ENCODE peak calls at places on chromosome 11, in six cellular contexts. Z is K562, X is A549, K is endothelial cell of umbilical vein, O is GM12878, J is HepG2. S is an unnamed sample.

GRCh38 chr11:64723117-64723906 is at the start of gene NRXN2:
- DNase-seq in Z (peak; percentile 94), X (peak; percentile 98), K (peak; percentile 80), O (peak; percentile 48), J (peak; percentile 34), S (peak; percentile 85)

GRCh38 chr11:85787809-85788805 is 22.8 kb downstream of the SYTL2 start:
- DNase-seq in Z (no peak), X (peak; percentile 66), K (peak; percentile 23), O (no peak), J (peak; percentile 21), S (no peak)

GRCh38 chr11:60334005-60334620 is 7.1 kb downstream of the MS4A6E start:
- DNase-seq in Z (peak; percentile 59), X (peak; percentile 35), K (peak; percentile 79), O (no peak), J (peak; percentile 42), S (peak; percentile 84)

GRCh38 chr11:66418168-66418985 is 2.5 kb upstream of the NPAS4 start:
- DNase-seq in Z (peak; percentile 82), X (peak; percentile 93), K (peak; percentile 46), O (peak; percentile 21), J (peak; percentile 53), S (peak; percentile 93)

GRCh38 chr11:72418834-72419560 is 15.3 kb downstream of the CLPB start:
- DNase-seq in Z (no peak), X (no peak), K (no peak), O (no peak), J (no peak), S (no peak)

GRCh38 chr11:112795142-112795815 is 165.9 kb upstream of the NCAM1 start:
- DNase-seq in Z (peak; percentile 70), X (peak; percentile 57), K (no peak), O (no peak), J (peak; percentile 19), S (peak; percentile 66)

GRCh38 chr11:3949132-3949531 is 93.7 kb downstream of the STIM1 start:
- DNase-seq in Z (no peak), X (no peak), K (no peak), O (peak; percentile 50), J (no peak), S (peak; percentile 50)

GRCh38 chr11:66554602-66555001 is 7.9 kb downstream of the ACTN3 start:
- DNase-seq in Z (no peak), X (no peak), K (no peak), O (no peak), J (no peak), S (no peak)

GRCh38 chr11:18229501-18229900 is 7.1 kb downstream of the SAA4 start:
- DNase-seq in Z (no peak), X (no peak), K (no peak), O (peak; percentile 49), J (no peak), S (peak; percentile 12)

GRCh38 chr11:118441770-118442169 is 5.5 kb downstream of the KMT2A start:
- DNase-seq in Z (no peak), X (no peak), K (no peak), O (no peak), J (no peak), S (no peak)

GRCh38 chr11:12482839-12483238 is 105.5 kb downstream of the PARVA start:
- DNase-seq in Z (no peak), X (no peak), K (no peak), O (no peak), J (no peak), S (no peak)

GRCh38 chr11:130897262-130898182 is 18.8 kb downstream of the SNX19 start:
- DNase-seq in Z (no peak), X (no peak), K (peak; percentile 95), O (no peak), J (no peak), S (no peak)

GRCh38 chr11:68302256-68303054 is 9.9 kb upstream of the LRP5 start:
- DNase-seq in Z (no peak), X (no peak), K (no peak), O (no peak), J (peak; percentile 71), S (no peak)
- TF ChIP-seq POLR2A in Z (no peak), X (no peak), K (no peak), O (no peak), J (no peak), S (no peak)

GRCh38 chr11:62591448-62592215 is at the start of gene TUT1:
- DNase-seq in Z (peak; percentile 91), X (peak; percentile 96), K (peak; percentile 99), O (peak; percentile 98), J (peak; percentile 98), S (peak; percentile 100)

GRCh38 chr11:62592216-62592815 is 993 bp upstream of the TUT1 start:
- DNase-seq in Z (peak; percentile 59), X (no peak), K (no peak), O (no peak), J (no peak), S (no peak)

GRCh38 chr11:62592989-62593421 is 1.7 kb upstream of the TUT1 start:
- DNase-seq in Z (no peak), X (no peak), K (no peak), O (no peak), J (no peak), S (no peak)

GRCh38 chr11:62595124-62595523 is 3.8 kb upstream of the TUT1 start:
- DNase-seq in Z (no peak), X (no peak), K (no peak), O (no peak), J (no peak), S (no peak)

GRCh38 chr11:62593434-62594044 is 2.2 kb upstream of the TUT1 start:
- DNase-seq in Z (peak; percentile 72), X (peak; percentile 77), K (peak; percentile 73), O (no peak), J (peak; percentile 59), S (peak; percentile 94)
- TF ChIP-seq MYC in Z (no peak), X (no peak), K (no peak), O (no peak), J (no peak), S (peak; percentile 94)

DNA sequence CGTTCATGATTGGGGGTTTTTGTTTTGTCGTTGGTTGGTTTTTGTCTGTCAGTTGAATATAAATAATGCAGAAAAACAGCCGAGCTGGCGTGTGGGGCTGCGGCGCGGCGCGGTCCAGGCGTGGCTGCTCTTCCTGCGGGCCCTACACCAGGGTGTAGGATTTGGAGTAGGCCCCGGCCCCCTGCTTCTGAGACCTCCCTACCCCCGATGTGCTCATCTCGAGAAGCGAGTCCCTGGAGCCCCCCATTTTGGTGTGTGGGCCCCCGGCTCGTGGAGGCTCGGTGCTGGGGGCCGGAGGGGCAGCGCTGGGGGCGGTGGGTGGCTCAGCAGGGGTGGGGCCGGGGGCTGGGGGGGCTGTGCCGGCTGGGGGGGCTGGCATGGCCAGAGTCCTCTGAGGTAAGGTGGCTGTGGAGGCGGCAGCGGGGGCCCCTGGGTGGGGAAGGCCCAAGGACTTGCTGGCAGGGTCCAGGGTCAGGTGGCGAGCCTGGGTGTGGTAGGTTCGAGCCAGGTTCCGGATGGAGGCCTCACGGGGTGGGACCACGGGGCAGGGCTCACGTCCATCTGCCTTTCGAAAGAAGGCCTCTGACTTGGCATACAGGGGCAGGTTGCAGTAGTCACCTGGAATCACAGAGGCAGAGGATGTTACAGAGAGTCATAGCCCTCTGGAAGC is 100.7 kb downstream of the CEP164 start:
- DNase-seq in Z (no peak), X (no peak), K (no peak), O (no peak), J (no peak), S (no peak)
- TF ChIP-seq POLR2A in Z (no peak), X (no peak), K (no peak), O (no peak), J (no peak), S (no peak)

GRCh38 chr11:38683484-38683883 is 2085.4 kb upstream of the RAG2 start:
- DNase-seq in Z (no peak), X (no peak), K (no peak), O (no peak), J (no peak), S (no peak)

GRCh38 chr11:38687008-38687407 is 2089.0 kb upstream of the RAG2 start:
- DNase-seq in Z (no peak), X (no peak), K (no peak), O (no peak), J (no peak), S (no peak)
- TF ChIP-seq MYC in Z (no peak), X (no peak), K (no peak), O (no peak), J (no peak), S (no peak)

GRCh38 chr11:9663699-9664275 is at the start of gene SWAP70:
- DNase-seq in Z (peak; percentile 63), X (peak; percentile 91), K (peak; percentile 89), O (no peak), J (peak; percentile 81), S (peak; percentile 82)

GRCh38 chr11:9660886-9661285 is 3.0 kb upstream of the SWAP70 start:
- DNase-seq in Z (no peak), X (peak; percentile 56), K (peak; percentile 39), O (no peak), J (no peak), S (no peak)

GRCh38 chr11:9665749-9666148 is 1.9 kb downstream of the SWAP70 start:
- DNase-seq in Z (no peak), X (no peak), K (no peak), O (no peak), J (no peak), S (no peak)

GRCh38 chr11:9662273-9662672 is 1.6 kb upstream of the SWAP70 start:
- DNase-seq in Z (no peak), X (no peak), K (no peak), O (no peak), J (no peak), S (peak; percentile 74)

DNA sequence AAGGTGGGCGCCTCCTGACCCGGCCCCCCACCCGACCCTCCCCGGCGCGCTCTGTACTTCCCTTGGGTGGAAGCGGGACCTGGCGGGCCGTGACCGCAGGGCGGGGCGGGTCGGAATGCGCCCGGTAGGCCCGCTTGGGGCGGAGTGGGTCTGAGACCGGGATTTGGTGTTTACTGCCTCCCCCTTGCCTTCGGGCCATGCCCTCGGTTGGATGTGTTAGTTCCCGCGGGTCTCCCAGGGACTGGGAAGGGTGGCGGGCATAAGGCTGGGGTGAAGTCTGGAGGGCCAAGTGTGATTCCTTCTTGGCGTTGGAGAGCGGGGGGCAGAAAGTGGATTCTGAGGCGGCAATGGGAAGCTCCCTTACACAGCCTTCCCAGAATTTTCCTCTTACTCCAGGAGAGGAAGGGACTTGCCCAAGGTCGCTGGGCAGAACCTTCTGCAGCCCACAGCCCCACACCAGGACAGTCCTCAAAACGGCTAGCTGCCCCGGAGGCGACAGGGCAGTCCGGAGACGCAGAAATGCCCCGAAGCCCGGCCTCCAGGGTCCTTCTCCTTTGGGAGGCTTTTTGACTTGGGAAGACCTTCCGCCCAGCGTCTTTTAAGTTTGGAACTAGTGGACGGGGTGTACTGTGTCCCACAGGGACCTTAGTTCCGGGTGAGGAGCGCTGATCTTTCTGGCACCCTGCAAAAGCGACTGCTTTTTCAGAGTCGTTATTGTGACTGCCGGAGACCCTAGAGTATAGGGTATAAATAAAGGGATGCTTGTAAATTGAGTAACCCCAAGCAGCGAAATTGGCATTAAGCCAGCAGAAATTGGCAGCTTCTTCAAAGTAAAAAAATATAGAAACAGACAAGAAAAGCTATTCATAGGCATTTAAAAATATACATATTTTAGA is 647 bp downstream of the SWAP70 start:
- DNase-seq in Z (peak; percentile 12), X (peak; percentile 48), K (peak; percentile 65), O (no peak), J (peak; percentile 29), S (peak; percentile 68)
- TF ChIP-seq POLR2A in Z (no peak), X (no peak), K (no peak), O (no peak), J (no peak), S (no peak)